ENCODE peak calls at places on chromosomes 2 and 18, in nine cellular contexts. One of them, this sample, is unnamed.

GRCh38 chr18:995641-996040 is 91.0 kb downstream of the ADCYAP1 start:
- DNase-seq in HepG2: no peak
- DNase-seq in neural progenitor cell: no peak
- DNase-seq in GM23338: no peak
- DNase-seq in HCT116: no peak
- DNase-seq in GM23248: peak
- DNase-seq in PC-9: peak
- DNase-seq in fibroblast of lung: peak
- DNase-seq in PC-3: peak
- DNase-seq in this sample: no peak

GRCh38 chr18:30730915-30731314 is 311.6 kb downstream of the DSC3 start:
- DNase-seq in HepG2: no peak
- DNase-seq in GM23248: no peak
- DNase-seq in PC-3: no peak
- DNase-seq in PC-9: no peak
- DNase-seq in HCT116: no peak
- DNase-seq in neural progenitor cell: peak
- DNase-seq in GM23338: peak
- DNase-seq in fibroblast of lung: no peak
- DNase-seq in this sample: no peak

GRCh38 chr18:75223687-75224347 is 13.2 kb downstream of the TSHZ1 start:
- DNase-seq in fibroblast of lung: peak
- DNase-seq in HCT116: no peak
- DNase-seq in PC-3: no peak
- DNase-seq in PC-9: no peak
- DNase-seq in neural progenitor cell: no peak
- DNase-seq in GM23338: no peak
- DNase-seq in GM23248: no peak
- DNase-seq in HepG2: peak
- DNase-seq in this sample: peak

GRCh38 chr2:111199840-111200239 is 79.1 kb downstream of the BCL2L11 start:
- DNase-seq in PC-9: no peak
- DNase-seq in GM23248: no peak
- DNase-seq in HCT116: no peak
- DNase-seq in GM23338: no peak
- DNase-seq in neural progenitor cell: no peak
- DNase-seq in PC-3: no peak
- DNase-seq in fibroblast of lung: no peak
- DNase-seq in HepG2: no peak
- DNase-seq in this sample: no peak

GRCh38 chr2:42844901-42845685 is 52.7 kb upstream of the HAAO start:
- DNase-seq in PC-3: no peak
- DNase-seq in HCT116: no peak
- DNase-seq in HepG2: no peak
- DNase-seq in PC-9: no peak
- DNase-seq in GM23338: no peak
- DNase-seq in GM23248: peak
- DNase-seq in fibroblast of lung: peak
- DNase-seq in neural progenitor cell: no peak
- DNase-seq in this sample: peak

GRCh38 chr2:99975386-99975785 is 167.0 kb downstream of the AFF3 start:
- DNase-seq in GM23338: no peak
- DNase-seq in HCT116: no peak
- DNase-seq in neural progenitor cell: no peak
- DNase-seq in PC-9: no peak
- DNase-seq in fibroblast of lung: peak
- DNase-seq in HepG2: no peak
- DNase-seq in GM23248: peak
- DNase-seq in PC-3: peak
- DNase-seq in this sample: no peak

GRCh38 chr2:200156140-200156858 is 150.2 kb upstream of the SPATS2L start:
- DNase-seq in HCT116: no peak
- DNase-seq in PC-3: peak
- DNase-seq in GM23338: no peak
- DNase-seq in HepG2: peak
- DNase-seq in PC-9: peak
- DNase-seq in fibroblast of lung: peak
- DNase-seq in neural progenitor cell: no peak
- DNase-seq in GM23248: peak
- DNase-seq in this sample: peak

GRCh38 chr2:37560241-37560848 is 111.1 kb downstream of the CDC42EP3 start:
- DNase-seq in GM23338: no peak
- DNase-seq in HepG2: no peak
- DNase-seq in fibroblast of lung: no peak
- DNase-seq in PC-9: no peak
- DNase-seq in GM23248: no peak
- DNase-seq in HCT116: no peak
- DNase-seq in PC-3: no peak
- DNase-seq in neural progenitor cell: no peak
- DNase-seq in this sample: no peak

GRCh38 chr2:10056439-10056838 is 13.1 kb downstream of the KLF11 start:
- DNase-seq in GM23248: peak
- DNase-seq in HCT116: no peak
- DNase-seq in PC-9: no peak
- DNase-seq in PC-3: no peak
- DNase-seq in fibroblast of lung: no peak
- DNase-seq in HepG2: no peak
- DNase-seq in GM23338: no peak
- DNase-seq in neural progenitor cell: peak
- DNase-seq in this sample: no peak

GRCh38 chr2:10059016-10059351 is 15.6 kb downstream of the KLF11 start:
- DNase-seq in PC-3: no peak
- DNase-seq in GM23338: no peak
- DNase-seq in fibroblast of lung: no peak
- DNase-seq in HCT116: no peak
- DNase-seq in HepG2: no peak
- DNase-seq in neural progenitor cell: no peak
- DNase-seq in GM23248: no peak
- DNase-seq in PC-9: no peak
- DNase-seq in this sample: no peak

GRCh38 chr2:10059552-10060335 is 16.4 kb downstream of the KLF11 start:
- DNase-seq in fibroblast of lung: no peak
- DNase-seq in GM23338: no peak
- DNase-seq in HCT116: no peak
- DNase-seq in HepG2: no peak
- DNase-seq in PC-3: no peak
- DNase-seq in neural progenitor cell: no peak
- DNase-seq in PC-9: no peak
- DNase-seq in GM23248: no peak
- DNase-seq in this sample: no peak

GRCh38 chr2:10058251-10059015 is 15.1 kb downstream of the KLF11 start:
- DNase-seq in PC-9: no peak
- DNase-seq in neural progenitor cell: no peak
- DNase-seq in GM23248: no peak
- DNase-seq in HepG2: no peak
- DNase-seq in PC-3: no peak
- DNase-seq in HCT116: no peak
- DNase-seq in GM23338: peak
- DNase-seq in fibroblast of lung: no peak
- DNase-seq in this sample: no peak

GRCh38 chr2:10057231-10058107 is 14.1 kb downstream of the KLF11 start:
- DNase-seq in GM23338: peak
- DNase-seq in PC-9: peak
- DNase-seq in HCT116: no peak
- DNase-seq in fibroblast of lung: peak
- DNase-seq in neural progenitor cell: peak
- DNase-seq in HepG2: peak
- DNase-seq in GM23248: peak
- DNase-seq in PC-3: no peak
- DNase-seq in this sample: peak
- TF ChIP-seq EZH2 in GM23338: no peak
- TF ChIP-seq EZH2 in PC-9: no peak
- TF ChIP-seq EZH2 in HCT116: no peak
- TF ChIP-seq EZH2 in fibroblast of lung: no peak
- TF ChIP-seq EZH2 in neural progenitor cell: no peak
- TF ChIP-seq EZH2 in HepG2: no peak
- TF ChIP-seq EZH2 in GM23248: no peak
- TF ChIP-seq EZH2 in PC-3: no peak
- TF ChIP-seq EZH2 in this sample: no peak

DNA sequence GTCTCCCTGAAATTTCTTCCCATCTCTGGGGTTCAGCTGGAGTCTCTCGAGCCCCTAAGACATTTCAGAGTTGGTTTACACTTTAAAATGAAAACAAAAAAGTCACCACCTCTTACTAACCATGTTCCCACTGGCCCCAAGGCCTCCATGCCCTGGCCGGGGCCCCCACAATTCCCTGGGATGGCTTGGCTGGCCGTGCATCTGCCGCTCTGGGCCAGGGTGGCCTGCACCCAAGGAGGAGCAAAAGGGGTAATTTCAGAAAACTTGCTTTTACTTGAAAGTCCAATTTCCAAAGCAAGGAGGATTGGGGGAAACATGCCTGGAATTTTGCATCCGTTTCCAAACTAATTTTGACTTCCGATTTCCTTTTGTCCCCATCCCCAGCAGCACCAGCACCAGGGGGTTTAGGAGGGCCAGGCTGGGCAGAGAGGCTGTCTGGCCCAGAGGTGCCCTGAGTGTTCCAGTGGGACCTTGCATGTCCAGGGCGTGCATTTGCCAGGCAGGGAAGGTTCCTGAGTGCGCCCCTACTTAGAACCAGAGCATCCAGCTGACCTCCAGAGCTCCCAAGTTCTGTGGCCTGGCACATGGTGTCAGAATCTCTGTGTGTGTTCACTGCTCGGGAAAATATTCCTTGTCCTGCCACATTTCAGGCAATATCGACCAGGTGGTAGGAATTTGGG is 5.3 kb downstream of the SIX3 start:
- DNase-seq in PC-3: no peak
- DNase-seq in HCT116: no peak
- DNase-seq in neural progenitor cell: no peak
- DNase-seq in PC-9: no peak
- DNase-seq in HepG2: no peak
- DNase-seq in GM23338: no peak
- DNase-seq in fibroblast of lung: no peak
- DNase-seq in GM23248: no peak
- DNase-seq in this sample: no peak
- TF ChIP-seq EZH2 in PC-3: no peak
- TF ChIP-seq EZH2 in HCT116: no peak
- TF ChIP-seq EZH2 in neural progenitor cell: no peak
- TF ChIP-seq EZH2 in PC-9: no peak
- TF ChIP-seq EZH2 in HepG2: no peak
- TF ChIP-seq EZH2 in GM23338: peak
- TF ChIP-seq EZH2 in fibroblast of lung: no peak
- TF ChIP-seq EZH2 in GM23248: no peak
- TF ChIP-seq EZH2 in this sample: no peak

GRCh38 chr2:219485201-219485580 is 13.5 kb upstream of the GMPPA start:
- DNase-seq in HCT116: no peak
- DNase-seq in fibroblast of lung: no peak
- DNase-seq in PC-9: no peak
- DNase-seq in GM23338: no peak
- DNase-seq in HepG2: no peak
- DNase-seq in neural progenitor cell: no peak
- DNase-seq in PC-3: no peak
- DNase-seq in GM23248: no peak
- DNase-seq in this sample: no peak

GRCh38 chr2:219486424-219486959 is 12.2 kb upstream of the GMPPA start:
- DNase-seq in HCT116: no peak
- DNase-seq in GM23248: no peak
- DNase-seq in HepG2: no peak
- DNase-seq in fibroblast of lung: no peak
- DNase-seq in PC-9: no peak
- DNase-seq in neural progenitor cell: peak
- DNase-seq in PC-3: no peak
- DNase-seq in GM23338: peak
- DNase-seq in this sample: no peak

GRCh38 chr2:219482674-219483405 is 15.9 kb upstream of the GMPPA start:
- DNase-seq in PC-9: no peak
- DNase-seq in GM23248: no peak
- DNase-seq in HepG2: no peak
- DNase-seq in HCT116: no peak
- DNase-seq in PC-3: no peak
- DNase-seq in GM23338: no peak
- DNase-seq in neural progenitor cell: no peak
- DNase-seq in fibroblast of lung: no peak
- DNase-seq in this sample: no peak

GRCh38 chr2:219483451-219484342 is 15.0 kb upstream of the GMPPA start:
- DNase-seq in GM23248: no peak
- DNase-seq in GM23338: peak
- DNase-seq in HCT116: no peak
- DNase-seq in PC-9: no peak
- DNase-seq in HepG2: no peak
- DNase-seq in PC-3: no peak
- DNase-seq in neural progenitor cell: peak
- DNase-seq in fibroblast of lung: no peak
- DNase-seq in this sample: no peak

DNA sequence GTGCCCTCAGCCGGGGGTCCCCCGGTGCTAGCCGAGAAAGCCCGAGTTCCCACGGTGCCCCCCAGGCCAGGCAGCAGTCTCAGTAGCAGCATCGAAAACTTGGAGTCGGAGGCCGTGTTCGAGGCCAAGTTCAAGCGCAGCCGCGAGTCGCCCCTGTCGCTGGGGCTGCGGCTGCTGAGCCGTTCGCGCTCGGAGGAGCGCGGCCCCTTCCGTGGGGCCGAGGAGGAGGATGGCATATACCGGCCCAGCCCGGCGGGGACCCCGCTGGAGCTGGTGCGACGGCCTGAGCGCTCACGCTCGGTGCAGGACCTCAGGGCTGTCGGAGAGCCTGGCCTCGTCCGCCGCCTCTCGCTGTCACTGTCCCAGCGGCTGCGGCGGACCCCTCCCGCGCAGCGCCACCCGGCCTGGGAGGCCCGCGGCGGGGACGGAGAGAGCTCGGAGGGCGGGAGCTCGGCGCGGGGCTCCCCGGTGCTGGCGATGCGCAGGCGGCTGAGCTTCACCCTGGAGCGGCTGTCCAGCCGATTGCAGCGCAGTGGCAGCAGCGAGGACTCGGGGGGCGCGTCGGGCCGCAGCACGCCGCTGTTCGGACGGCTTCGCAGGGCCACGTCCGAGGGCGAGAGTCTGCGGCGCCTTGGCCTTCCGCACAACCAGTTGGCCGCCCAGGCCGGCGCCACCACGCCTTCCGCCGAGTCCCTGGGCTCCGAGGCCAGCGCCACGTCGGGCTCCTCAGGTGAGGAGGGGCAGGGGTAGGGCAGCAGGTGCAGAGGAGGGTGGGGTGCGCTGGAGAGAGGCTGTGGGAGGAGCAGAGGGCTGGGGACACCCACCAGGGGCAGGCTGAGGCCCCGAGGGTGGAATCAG is 14.1 kb upstream of the GMPPA start:
- DNase-seq in HepG2: no peak
- DNase-seq in GM23338: peak
- DNase-seq in GM23248: peak
- DNase-seq in neural progenitor cell: peak
- DNase-seq in HCT116: no peak
- DNase-seq in fibroblast of lung: no peak
- DNase-seq in PC-9: no peak
- DNase-seq in PC-3: no peak
- DNase-seq in this sample: peak
- TF ChIP-seq EZH2 in HepG2: peak
- TF ChIP-seq EZH2 in GM23338: no peak
- TF ChIP-seq EZH2 in GM23248: peak
- TF ChIP-seq EZH2 in neural progenitor cell: peak
- TF ChIP-seq EZH2 in HCT116: no peak
- TF ChIP-seq EZH2 in fibroblast of lung: peak
- TF ChIP-seq EZH2 in PC-9: no peak
- TF ChIP-seq EZH2 in PC-3: no peak
- TF ChIP-seq EZH2 in this sample: peak

DNA sequence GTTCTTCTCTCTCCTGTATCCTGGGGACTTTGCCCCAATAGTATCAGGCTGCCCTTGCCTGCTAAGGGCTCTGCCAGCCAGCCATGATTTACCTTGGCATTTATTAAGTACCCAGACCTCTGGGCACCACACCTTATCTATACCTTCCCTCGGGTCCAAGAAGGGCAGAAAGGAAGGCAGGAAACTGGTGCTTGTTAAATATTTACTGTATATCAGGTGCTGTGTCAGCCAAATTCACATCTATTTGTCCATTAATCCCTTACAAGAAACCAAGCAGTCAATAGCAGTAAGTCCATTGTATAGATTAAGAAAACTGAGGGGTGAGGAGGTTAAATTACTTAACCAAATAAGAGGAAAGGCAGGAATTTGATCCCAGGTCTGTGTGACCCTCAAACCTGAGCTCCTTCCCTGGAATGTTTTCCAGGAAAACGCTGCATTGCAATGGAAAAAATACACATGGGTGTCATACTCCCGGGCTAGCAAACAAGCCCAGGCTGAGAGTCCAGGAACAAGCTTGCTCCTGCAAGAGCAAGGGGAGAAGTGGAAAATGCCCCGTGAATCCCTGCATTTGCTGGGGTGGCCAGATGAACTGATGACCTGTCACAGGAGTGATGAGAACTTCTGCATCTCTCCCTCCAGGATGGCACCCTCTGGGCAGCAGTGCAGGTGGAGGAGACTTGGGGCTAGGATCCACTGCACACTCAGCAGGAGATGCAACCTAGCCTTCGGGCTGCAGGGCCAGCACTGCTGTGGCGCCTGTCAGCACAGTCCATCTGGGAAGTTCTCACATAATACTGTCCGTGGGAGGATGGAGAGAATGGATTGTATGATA is 30.4 kb downstream of the CIB4 start:
- DNase-seq in fibroblast of lung: no peak
- DNase-seq in neural progenitor cell: no peak
- DNase-seq in HCT116: no peak
- DNase-seq in GM23248: no peak
- DNase-seq in PC-3: no peak
- DNase-seq in HepG2: peak
- DNase-seq in GM23338: no peak
- DNase-seq in PC-9: no peak
- DNase-seq in this sample: no peak
- TF ChIP-seq EZH2 in fibroblast of lung: peak
- TF ChIP-seq EZH2 in neural progenitor cell: no peak
- TF ChIP-seq EZH2 in HCT116: no peak
- TF ChIP-seq EZH2 in GM23248: no peak
- TF ChIP-seq EZH2 in PC-3: no peak
- TF ChIP-seq EZH2 in HepG2: no peak
- TF ChIP-seq EZH2 in GM23338: no peak
- TF ChIP-seq EZH2 in PC-9: no peak
- TF ChIP-seq EZH2 in this sample: no peak